ENCODE peak calls at places on chromosome 9, in four cellular contexts. One of them, this sample, is unnamed.

GRCh38 chr9:114203410-114204140 is 48.2 kb downstream of the COL27A1 start:
- DNase-seq in B cell: no peak
- DNase-seq in HTR-8/SVneo: no peak
- DNase-seq in nucleus accumbens: peak; percentile 42
- DNase-seq in this sample: no peak

GRCh38 chr9:98690686-98691085 is 18.0 kb downstream of the GABBR2 start:
- DNase-seq in nucleus accumbens: no peak
- DNase-seq in B cell: no peak
- DNase-seq in HTR-8/SVneo: no peak
- DNase-seq in this sample: no peak

GRCh38 chr9:21465859-21466518 is 16.1 kb downstream of the IFNE start:
- DNase-seq in nucleus accumbens: no peak
- DNase-seq in B cell: no peak
- DNase-seq in HTR-8/SVneo: peak; percentile 34
- DNase-seq in this sample: peak; percentile 7

GRCh38 chr9:133151601-133152525 is 11.9 kb downstream of the GBGT1 start:
- DNase-seq in B cell: no peak
- DNase-seq in nucleus accumbens: no peak
- DNase-seq in HTR-8/SVneo: no peak
- DNase-seq in this sample: no peak

GRCh38 chr9:106864533-106865143 is 1.7 kb downstream of the ZNF462 start:
- DNase-seq in HTR-8/SVneo: no peak
- DNase-seq in B cell: no peak
- DNase-seq in nucleus accumbens: no peak
- DNase-seq in this sample: no peak

GRCh38 chr9:757246-757881 is 84.1 kb upstream of the DMRT1 start:
- DNase-seq in nucleus accumbens: no peak
- DNase-seq in B cell: no peak
- DNase-seq in HTR-8/SVneo: peak; percentile 38
- DNase-seq in this sample: peak; percentile 5

GRCh38 chr9:120761011-120761410 is 32.2 kb downstream of the FBXW2 start:
- DNase-seq in nucleus accumbens: no peak
- DNase-seq in B cell: no peak
- DNase-seq in HTR-8/SVneo: no peak
- DNase-seq in this sample: no peak

GRCh38 chr9:90838761-90839160 is 37.1 kb downstream of the SYK start:
- DNase-seq in nucleus accumbens: no peak
- DNase-seq in B cell: no peak
- DNase-seq in HTR-8/SVneo: no peak
- DNase-seq in this sample: no peak

GRCh38 chr9:131180454-131180853 is 55.1 kb downstream of the NUP214 start:
- DNase-seq in HTR-8/SVneo: no peak
- DNase-seq in B cell: no peak
- DNase-seq in nucleus accumbens: no peak
- DNase-seq in this sample: no peak

GRCh38 chr9:78407636-78408312 is 110.8 kb downstream of the PSAT1 start:
- DNase-seq in B cell: no peak
- DNase-seq in nucleus accumbens: no peak
- DNase-seq in HTR-8/SVneo: no peak
- DNase-seq in this sample: no peak

GRCh38 chr9:61665330-61665751 is 475.5 kb downstream of the SPATA31A7 start:
- DNase-seq in B cell: no peak
- DNase-seq in nucleus accumbens: no peak
- DNase-seq in HTR-8/SVneo: no peak
- DNase-seq in this sample: peak; percentile 18

GRCh38 chr9:124940894-124941688 is at the start of gene GOLGA1:
- DNase-seq in nucleus accumbens: peak; percentile 91
- DNase-seq in B cell: peak; percentile 94
- DNase-seq in HTR-8/SVneo: peak; percentile 89
- DNase-seq in this sample: peak; percentile 91

GRCh38 chr9:135584371-135584770 is 22.8 kb downstream of the PAEP start:
- DNase-seq in nucleus accumbens: no peak
- DNase-seq in B cell: no peak
- DNase-seq in HTR-8/SVneo: no peak
- DNase-seq in this sample: no peak

GRCh38 chr9:3879315-3879714 is 353.5 kb upstream of the RFX3 start:
- DNase-seq in B cell: no peak
- DNase-seq in nucleus accumbens: no peak
- DNase-seq in HTR-8/SVneo: no peak
- DNase-seq in this sample: peak; percentile 76

GRCh38 chr9:130290353-130291181 is 25.0 kb downstream of the HMCN2 start:
- DNase-seq in HTR-8/SVneo: no peak
- DNase-seq in B cell: no peak
- DNase-seq in nucleus accumbens: no peak
- DNase-seq in this sample: no peak

GRCh38 chr9:18061332-18061731 is 412.6 kb upstream of the ADAMTSL1 start:
- DNase-seq in nucleus accumbens: no peak
- DNase-seq in B cell: no peak
- DNase-seq in HTR-8/SVneo: no peak
- DNase-seq in this sample: no peak

GRCh38 chr9:128005938-128006337 is 25.1 kb upstream of the EEIG1 start:
- DNase-seq in HTR-8/SVneo: peak; percentile 35
- DNase-seq in B cell: no peak
- DNase-seq in nucleus accumbens: no peak
- DNase-seq in this sample: no peak

GRCh38 chr9:106376689-106377088 is 486.3 kb upstream of the ZNF462 start:
- DNase-seq in HTR-8/SVneo: no peak
- DNase-seq in nucleus accumbens: no peak
- DNase-seq in B cell: no peak
- DNase-seq in this sample: no peak

GRCh38 chr9:104093162-104093561 is 947 bp upstream of the SMC2 start:
- DNase-seq in HTR-8/SVneo: no peak
- DNase-seq in nucleus accumbens: no peak
- DNase-seq in B cell: no peak
- DNase-seq in this sample: no peak

GRCh38 chr9:132516911-132517310 is 65.5 kb upstream of the BARHL1 start:
- DNase-seq in B cell: no peak
- DNase-seq in nucleus accumbens: no peak
- DNase-seq in HTR-8/SVneo: no peak
- DNase-seq in this sample: no peak

GRCh38 chr9:89442501-89442978 is 55.4 kb downstream of the SEMA4D start:
- DNase-seq in B cell: peak; percentile 73
- DNase-seq in HTR-8/SVneo: no peak
- DNase-seq in nucleus accumbens: no peak
- DNase-seq in this sample: no peak

GRCh38 chr9:85959955-85960354 is 19.0 kb downstream of the NAA35 start:
- DNase-seq in B cell: no peak
- DNase-seq in nucleus accumbens: no peak
- DNase-seq in HTR-8/SVneo: no peak
- DNase-seq in this sample: no peak

GRCh38 chr9:94783121-94783664 is 56.7 kb downstream of the AOPEP start:
- DNase-seq in nucleus accumbens: peak; percentile 45
- DNase-seq in B cell: no peak
- DNase-seq in HTR-8/SVneo: peak; percentile 60
- DNase-seq in this sample: peak; percentile 96

GRCh38 chr9:27676827-27677226 is 103.5 kb upstream of the C9orf72 start:
- DNase-seq in nucleus accumbens: no peak
- DNase-seq in B cell: no peak
- DNase-seq in HTR-8/SVneo: no peak
- DNase-seq in this sample: no peak

GRCh38 chr9:4548796-4549725 is 58.8 kb downstream of the SLC1A1 start:
- DNase-seq in nucleus accumbens: no peak
- DNase-seq in HTR-8/SVneo: no peak
- DNase-seq in B cell: no peak
- DNase-seq in this sample: no peak

GRCh38 chr9:138044485-138045383 is 167.2 kb downstream of the CACNA1B start:
- DNase-seq in B cell: no peak
- DNase-seq in HTR-8/SVneo: no peak
- DNase-seq in nucleus accumbens: peak; percentile 72
- DNase-seq in this sample: no peak

GRCh38 chr9:134026981-134027380 is 1.7 kb downstream of the BRD3OS start:
- DNase-seq in HTR-8/SVneo: no peak
- DNase-seq in B cell: no peak
- DNase-seq in nucleus accumbens: no peak
- DNase-seq in this sample: no peak

GRCh38 chr9:134614256-134614655 is 27.3 kb upstream of the COL5A1 start:
- DNase-seq in B cell: no peak
- DNase-seq in nucleus accumbens: no peak
- DNase-seq in HTR-8/SVneo: no peak
- DNase-seq in this sample: no peak

GRCh38 chr9:14314929-14315753 is 1.2 kb upstream of the NFIB start:
- DNase-seq in B cell: peak; percentile 66
- DNase-seq in nucleus accumbens: peak; percentile 85
- DNase-seq in HTR-8/SVneo: peak; percentile 38
- DNase-seq in this sample: peak; percentile 94

This sample was measured in NCI-H1105.